ENCODE peak calls at places on chromosomes 5 and 9, in four cellular contexts. K is activated B cell treated with CpG ODN at 0.5 μM for 24 hours; N is stimulated activated CD4-positive, alpha-beta T cell treated with anti-CD3 and anti-CD28 coated beads, Interleukin-12 subunit alpha, Interleukin-12 subunit beta, amount 100 ng/mL, for 4 hours; Z is NCI-H1417. F is an unnamed sample.

GRCh38 chr9:121218357-121219027 is 16.8 kb upstream of the RAB14 start:
- DNase-seq in K (no peak), N (no peak), Z (no peak), F (no peak)

GRCh38 chr9:32877103-32877502 is 93.8 kb downstream of the TMEM215 start:
- DNase-seq in K (no peak), N (no peak), Z (no peak), F (no peak)

GRCh38 chr5:61052870-61053269 is 107.9 kb downstream of the NDUFAF2 start:
- DNase-seq in K (no peak), N (no peak), Z (no peak), F (peak)

GRCh38 chr5:180211761-180212035 is 2.7 kb upstream of the RASGEF1C start:
- DNase-seq in K (no peak), N (no peak), Z (no peak), F (no peak)

GRCh38 chr9:87259543-87259942 is 238.1 kb upstream of the DAPK1 start:
- DNase-seq in K (no peak), N (no peak), Z (no peak), F (no peak)

GRCh38 chr5:40828690-40829661 is 6.0 kb downstream of the RPL37 start:
- DNase-seq in K (no peak), N (no peak), Z (no peak), F (no peak)

GRCh38 chr5:81971086-81971693 is 633 bp upstream of the ATG10 start:
- DNase-seq in K (no peak), N (no peak), Z (peak), F (no peak)

GRCh38 chr9:91660295-91660589 is 236.6 kb upstream of the NFIL3 start:
- DNase-seq in K (no peak), N (no peak), Z (no peak), F (no peak)

GRCh38 chr9:117234178-117234577 is 180.7 kb downstream of the ASTN2 start:
- DNase-seq in K (no peak), N (no peak), Z (no peak), F (no peak)

GRCh38 chr9:93058357-93059096 is at the start of gene SUSD3:
- DNase-seq in K (peak), N (peak), Z (no peak), F (no peak)

GRCh38 chr5:95643152-95643551 is 3.4 kb upstream of the RFESD start:
- DNase-seq in K (no peak), N (no peak), Z (no peak), F (no peak)

GRCh38 chr9:127783111-127783621 is 2.7 kb upstream of the CDK9 start:
- DNase-seq in K (peak), N (peak), Z (no peak), F (no peak)

GRCh38 chr5:40679071-40679997 is at the start of gene PTGER4:
- DNase-seq in K (peak), N (peak), Z (peak), F (peak)

GRCh38 chr9:16704489-16705111 is 165.9 kb downstream of the BNC2 start:
- DNase-seq in K (no peak), N (no peak), Z (no peak), F (peak)

GRCh38 chr5:155082401-155082800 is 68.8 kb downstream of the KIF4B start:
- DNase-seq in K (no peak), N (no peak), Z (no peak), F (peak)

GRCh38 chr9:621199-621860 is 220.2 kb upstream of the DMRT1 start:
- DNase-seq in K (no peak), N (no peak), Z (no peak), F (no peak)

GRCh38 chr5:1497271-1497777 is 26.4 kb downstream of the LPCAT1 start:
- DNase-seq in K (no peak), N (no peak), Z (no peak), F (no peak)

GRCh38 chr9:27566118-27566517 is 7.2 kb downstream of the C9orf72 start:
- DNase-seq in K (no peak), N (no peak), Z (no peak), F (no peak)

GRCh38 chr9:136059321-136059791 is 35.7 kb downstream of the NACC2 start:
- DNase-seq in K (no peak), N (no peak), Z (no peak), F (no peak)

GRCh38 chr5:138336952-138337684 is 948 bp upstream of the FAM53C start:
- DNase-seq in K (no peak), N (no peak), Z (peak), F (peak)

GRCh38 chr9:124470726-124471125 is 20.5 kb downstream of the ADGRD2 start:
- DNase-seq in K (no peak), N (no peak), Z (no peak), F (no peak)

GRCh38 chr5:119168401-119168800 is 97.5 kb downstream of the DMXL1 start:
- DNase-seq in K (no peak), N (no peak), Z (no peak), F (no peak)

GRCh38 chr9:86469476-86470087 is 115.4 kb upstream of the TUT7 start:
- DNase-seq in K (no peak), N (no peak), Z (no peak), F (no peak)

GRCh38 chr5:154881986-154882385 is 23.6 kb downstream of the CNOT8 start:
- DNase-seq in K (no peak), N (no peak), Z (no peak), F (no peak)

GRCh38 chr5:138111937-138112336 is 27.3 kb downstream of the NME5 start:
- DNase-seq in K (no peak), N (no peak), Z (no peak), F (no peak)

GRCh38 chr9:122346478-122347347 is 24.1 kb upstream of the PTGS1 start:
- DNase-seq in K (peak), N (peak), Z (peak), F (no peak)